ENCODE peak calls at places on chromosomes 3 and 15, in four cellular contexts. D is hypothalamus, Y is AG10803, W is WERI-Rb-1. J is an unnamed sample.

GRCh38 chr3:161990036-161990435 is 493.4 kb downstream of the OTOL1 start:
- DNase-seq in D (no peak), Y (no peak), W (no peak), J (no peak)

GRCh38 chr3:151281671-151282334 is 3.5 kb upstream of the P2RY14 start:
- DNase-seq in D (no peak), Y (no peak), W (no peak), J (no peak)

GRCh38 chr3:148682997-148683396 is 14.7 kb upstream of the AGTR1 start:
- DNase-seq in D (no peak), Y (no peak), W (no peak), J (no peak)

GRCh38 chr3:137764563-137765309 is 621 bp downstream of the SOX14 start:
- DNase-seq in D (no peak), Y (no peak), W (no peak), J (no peak)

GRCh38 chr3:63655519-63655918 is 3.0 kb downstream of the SNTN start:
- DNase-seq in D (no peak), Y (peak), W (no peak), J (peak)

GRCh38 chr15:64740361-64741170 is 34.8 kb downstream of the RBPMS2 start:
- DNase-seq in D (no peak), Y (peak), W (peak), J (peak)

GRCh38 chr3:168123211-168124173 is 27.8 kb upstream of the GOLIM4 start:
- DNase-seq in D (no peak), Y (peak), W (no peak), J (no peak)

GRCh38 chr15:76235186-76235826 is 76.0 kb downstream of the ETFA start:
- DNase-seq in D (no peak), Y (peak), W (peak), J (peak)

GRCh38 chr3:23776352-23776891 is 29.3 kb upstream of the UBE2E1 start:
- DNase-seq in D (peak), Y (peak), W (no peak), J (peak)

GRCh38 chr3:36373084-36373483 is 7.2 kb upstream of the STAC start:
- DNase-seq in D (no peak), Y (peak), W (no peak), J (peak)

GRCh38 chr3:196968233-196969000 is at the start of gene PIGZ:
- DNase-seq in D (peak), Y (peak), W (no peak), J (peak)

GRCh38 chr15:56491110-56491722 is 26.3 kb upstream of the MNS1 start:
- DNase-seq in D (peak), Y (peak), W (peak), J (peak)

GRCh38 chr3:148149556-148149955 is 548.1 kb upstream of the AGTR1 start:
- DNase-seq in D (no peak), Y (no peak), W (no peak), J (no peak)

GRCh38 chr3:104598848-104599501 is 767.7 kb upstream of the ALCAM start:
- DNase-seq in D (no peak), Y (no peak), W (no peak), J (no peak)

GRCh38 chr3:127722104-127722784 is 49.5 kb downstream of the ABTB1 start:
- DNase-seq in D (no peak), Y (no peak), W (no peak), J (no peak)

GRCh38 chr15:59160880-59161593 is 45.6 kb upstream of the LDHAL6B start:
- DNase-seq in D (peak), Y (no peak), W (peak), J (no peak)

GRCh38 chr15:81526029-81526428 is 152.0 kb upstream of the TMC3 start:
- DNase-seq in D (no peak), Y (no peak), W (no peak), J (no peak)

GRCh38 chr3:188819939-188820338 is 351.8 kb upstream of the TPRG1 start:
- DNase-seq in D (no peak), Y (peak), W (no peak), J (peak)

GRCh38 chr3:55634345-55634744 is 147.2 kb upstream of the WNT5A start:
- DNase-seq in D (no peak), Y (no peak), W (no peak), J (no peak)

GRCh38 chr3:112010631-112011030 is 11.9 kb downstream of the TAGLN3 start:
- DNase-seq in D (no peak), Y (no peak), W (no peak), J (no peak)

GRCh38 chr15:79058260-79058850 is 32.2 kb downstream of the RASGRF1 start:
- DNase-seq in D (no peak), Y (no peak), W (no peak), J (no peak)

GRCh38 chr15:78107471-78107870 is 15.1 kb downstream of the SH2D7 start:
- DNase-seq in D (no peak), Y (no peak), W (no peak), J (no peak)

GRCh38 chr3:125141596-125142417 is 70.7 kb downstream of the SLC12A8 start:
- DNase-seq in D (peak), Y (peak), W (no peak), J (no peak)

GRCh38 chr3:114380233-114380645 is 86.4 kb downstream of the TIGIT start:
- DNase-seq in D (peak), Y (peak), W (no peak), J (peak)